ENCODE peak calls at places on chromosomes 2 and 18, in six cellular contexts. S is choroid plexus epithelial cell, B is Caco-2, X is GM20000, U is BJ, P is ovary. K is an unnamed sample.

GRCh38 chr2:21362101-21362500 is 238.3 kb downstream of the TDRD15 start:
- DNase-seq in S (no peak), U (no peak), P (no peak), X (no peak), B (no peak), K (no peak)

GRCh38 chr2:185050804-185051203 is 452.5 kb downstream of the ZNF804A start:
- DNase-seq in S (no peak), B (no peak), X (no peak), U (no peak), P (no peak), K (no peak)

GRCh38 chr2:214987261-214987660 is 151.2 kb downstream of the ABCA12 start:
- DNase-seq in S (no peak), U (peak; percentile 13), P (no peak), X (no peak), B (no peak), K (no peak)

GRCh38 chr2:12326449-12327190 is 390.1 kb upstream of the TRIB2 start:
- DNase-seq in B (no peak), X (peak; percentile 23), U (no peak), P (no peak), S (no peak), K (no peak)

GRCh38 chr2:101881131-101881530 is 110.6 kb upstream of the IL1R2 start:
- DNase-seq in U (no peak), P (no peak), S (no peak), X (no peak), B (no peak), K (no peak)

GRCh38 chr2:146068051-146068450 is 1548.1 kb upstream of the ZEB2 start:
- DNase-seq in S (peak; percentile 71), U (no peak), X (no peak), B (no peak), P (no peak), K (no peak)

GRCh38 chr2:218000137-218000536 is 2.7 kb downstream of the TNS1 start:
- DNase-seq in U (peak; percentile 47), P (peak; percentile 70), X (no peak), S (peak; percentile 82), B (no peak), K (no peak)

GRCh38 chr2:181185948-181186347 is 205.5 kb downstream of the UBE2E3 start:
- DNase-seq in B (no peak), U (no peak), S (peak; percentile 32), X (no peak), P (no peak), K (no peak)

GRCh38 chr18:68461635-68462034 is 253.3 kb downstream of the TMX3 start:
- DNase-seq in P (no peak), B (no peak), X (no peak), U (no peak), S (no peak), K (no peak)

GRCh38 chr18:32258558-32259204 is 68.8 kb downstream of the MEP1B start:
- DNase-seq in S (no peak), B (no peak), X (no peak), U (no peak), P (no peak), K (no peak)

GRCh38 chr2:100425107-100425506 is 7.6 kb upstream of the CHST10 start:
- DNase-seq in X (no peak), B (no peak), P (no peak), U (no peak), S (no peak), K (no peak)

GRCh38 chr2:38448692-38449405 is 71.8 kb upstream of the ATL2 start:
- DNase-seq in S (no peak), X (no peak), B (no peak), U (no peak), P (no peak), K (no peak)

GRCh38 chr2:38443021-38443541 is 66.0 kb upstream of the ATL2 start:
- DNase-seq in B (no peak), S (peak; percentile 82), P (no peak), X (no peak), U (no peak), K (no peak)

GRCh38 chr2:38446972-38447561 is 70.0 kb upstream of the ATL2 start:
- DNase-seq in B (no peak), S (no peak), P (no peak), U (no peak), X (no peak), K (no peak)

GRCh38 chr2:38444247-38444646 is 67.2 kb upstream of the ATL2 start:
- DNase-seq in S (peak; percentile 91), X (no peak), B (no peak), P (no peak), U (no peak), K (no peak)

DNA sequence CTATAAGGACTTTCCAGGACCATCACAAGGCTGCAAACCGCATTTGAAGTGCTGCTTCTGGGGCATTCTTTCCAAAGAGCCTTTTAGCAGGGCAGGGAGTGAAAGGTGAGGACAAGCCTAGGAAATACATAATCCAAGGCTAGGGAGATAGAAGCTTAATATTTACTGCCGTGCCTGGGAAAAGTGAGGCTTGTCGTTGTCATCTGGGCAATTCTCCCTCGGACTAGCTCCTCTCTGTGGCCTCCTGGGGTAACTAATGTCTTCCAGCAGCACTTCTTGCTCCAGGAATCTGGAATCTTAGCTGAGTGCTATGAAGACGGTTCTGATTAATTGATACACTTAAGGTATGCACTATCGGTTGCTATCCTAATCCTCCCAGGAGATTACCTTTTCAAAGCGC is 69.3 kb upstream of the ATL2 start:
- DNase-seq in P (no peak), B (no peak), X (no peak), S (no peak), U (no peak), K (no peak)
- TF ChIP-seq CTCF in P (no peak), B (no peak), X (no peak), S (no peak), U (peak; percentile 16), K (no peak)

GRCh38 chr18:60411715-60412114 is 39.1 kb upstream of the MC4R start:
- DNase-seq in S (peak; percentile 7), X (no peak), P (no peak), U (no peak), B (no peak), K (no peak)
- TF ChIP-seq CTCF in S (peak; percentile 35), X (no peak), P (no peak), U (peak; percentile 13), B (no peak), K (peak; percentile 18)

GRCh38 chr2:105889046-105889445 is 144.3 kb downstream of the NCK2 start:
- DNase-seq in P (no peak), B (no peak), X (no peak), S (no peak), U (no peak), K (no peak)
- TF ChIP-seq CTCF in P (no peak), B (peak; percentile 28), X (no peak), S (no peak), U (no peak), K (no peak)

GRCh38 chr2:50851891-50852290 is 180.0 kb downstream of the NRXN1 start:
- DNase-seq in B (no peak), S (no peak), P (no peak), U (no peak), X (no peak), K (no peak)

GRCh38 chr2:50859110-50859509 is 172.8 kb downstream of the NRXN1 start:
- DNase-seq in U (no peak), S (no peak), P (no peak), X (no peak), B (no peak), K (no peak)

GRCh38 chr2:50850290-50850969 is 181.5 kb downstream of the NRXN1 start:
- DNase-seq in B (no peak), X (no peak), S (no peak), P (no peak), U (no peak), K (no peak)

GRCh38 chr2:50856112-50856511 is 175.8 kb downstream of the NRXN1 start:
- DNase-seq in S (no peak), U (no peak), P (no peak), X (no peak), B (no peak), K (no peak)
- TF ChIP-seq CTCF in S (no peak), U (no peak), P (no peak), X (no peak), B (no peak), K (no peak)

GRCh38 chr2:99205491-99205890 is 24.5 kb downstream of the MRPL30 start:
- DNase-seq in U (no peak), P (no peak), X (no peak), S (no peak), B (peak; percentile 71), K (no peak)

GRCh38 chr2:99198103-99198841 is 17.3 kb downstream of the MRPL30 start:
- DNase-seq in S (no peak), P (no peak), X (no peak), B (no peak), U (no peak), K (no peak)

GRCh38 chr2:99200232-99200631 is 19.2 kb downstream of the MRPL30 start:
- DNase-seq in S (no peak), B (no peak), U (no peak), P (no peak), X (no peak), K (no peak)

DNA sequence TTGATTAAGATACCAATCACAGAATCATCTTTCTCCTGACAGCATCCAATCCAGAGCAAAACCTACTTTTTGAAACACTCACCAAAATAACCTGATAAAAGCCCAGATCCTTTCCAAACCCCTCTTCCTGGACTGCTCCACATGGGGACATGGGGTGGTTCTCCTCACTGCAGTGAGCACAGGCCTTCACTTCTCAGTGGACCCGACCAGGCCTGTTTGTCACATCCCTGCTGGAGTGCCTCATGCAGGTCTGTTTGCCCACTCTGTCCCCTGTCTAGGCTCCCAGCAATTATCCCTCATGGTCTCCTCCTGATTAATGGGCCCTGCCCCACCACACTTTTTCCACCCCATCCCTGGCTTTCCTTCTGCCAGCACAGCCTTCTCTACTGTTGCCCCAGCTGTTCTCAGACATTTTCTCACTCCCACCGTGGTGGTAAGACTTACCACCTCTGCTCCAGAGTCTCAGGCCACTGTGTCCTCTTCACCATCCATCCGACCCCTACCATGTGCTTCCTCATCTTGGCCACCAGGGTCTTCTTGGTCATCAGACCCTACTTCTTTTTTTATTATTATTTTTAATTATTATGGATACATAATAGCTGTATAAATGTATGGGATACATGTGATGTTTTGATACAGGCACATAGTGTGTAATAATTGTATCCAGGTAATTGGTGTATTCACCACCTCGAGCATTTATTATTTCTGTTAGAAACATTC is 21.1 kb downstream of the MRPL30 start:
- DNase-seq in X (no peak), U (no peak), P (no peak), B (no peak), S (no peak), K (no peak)
- TF ChIP-seq CTCF in X (no peak), U (peak; percentile 17), P (no peak), B (no peak), S (peak; percentile 30), K (peak; percentile 7)

GRCh38 chr2:177165731-177166711 is 46.6 kb upstream of the HNRNPA3 start:
- DNase-seq in P (peak; percentile 48), U (no peak), S (peak; percentile 43), B (no peak), X (peak; percentile 50), K (no peak)

GRCh38 chr2:177164131-177164530 is 48.5 kb upstream of the HNRNPA3 start:
- DNase-seq in P (no peak), B (no peak), S (no peak), X (no peak), U (no peak), K (no peak)

GRCh38 chr2:177161741-177162440 is 50.7 kb upstream of the HNRNPA3 start:
- DNase-seq in U (no peak), X (no peak), S (peak; percentile 65), P (no peak), B (no peak), K (no peak)

GRCh38 chr2:177164584-177165052 is 48.0 kb upstream of the HNRNPA3 start:
- DNase-seq in X (peak; percentile 61), B (peak; percentile 81), U (peak; percentile 35), P (peak; percentile 90), S (peak; percentile 86), K (no peak)

GRCh38 chr2:177165103-177165583 is 47.5 kb upstream of the HNRNPA3 start:
- DNase-seq in P (peak; percentile 51), B (no peak), U (no peak), S (peak; percentile 62), X (no peak), K (no peak)
- TF ChIP-seq CTCF in P (no peak), B (no peak), U (no peak), S (no peak), X (no peak), K (no peak)